ENCODE peak calls at places on chromosome 3, in nine cellular contexts. O, C, Y, V, L, J, E, I and M are unnamed samples.

GRCh38 chr3:134359121-134360010 is 14.9 kb downstream of the AMOTL2 start:
- DNase-seq in O (peak), C (no peak), Y (no peak), V (no peak), L (no peak), J (no peak), E (no peak), I (no peak), M (no peak)

GRCh38 chr3:74351213-74351612 is 263.2 kb downstream of the CNTN3 start:
- DNase-seq in O (no peak), C (no peak), Y (no peak), V (no peak), L (no peak), J (no peak), E (no peak), I (no peak), M (no peak)

GRCh38 chr3:112752092-112752512 is 94.6 kb downstream of the CD200R1L start:
- DNase-seq in O (no peak), C (no peak), Y (no peak), V (no peak), L (no peak), J (no peak), E (no peak), I (peak), M (no peak)

GRCh38 chr3:31495971-31496370 is 36.8 kb upstream of the STT3B start:
- DNase-seq in O (no peak), C (no peak), Y (no peak), V (no peak), L (peak), J (no peak), E (no peak), I (peak), M (no peak)

GRCh38 chr3:52606373-52607085 is 70.1 kb downstream of the UQCC5 start:
- DNase-seq in O (no peak), C (no peak), Y (peak), V (peak), L (peak), J (peak), E (no peak), I (peak), M (no peak)

GRCh38 chr3:186807231-186807630 is 949 bp upstream of the RFC4 start:
- DNase-seq in O (no peak), C (no peak), Y (no peak), V (no peak), L (no peak), J (no peak), E (no peak), I (no peak), M (no peak)

GRCh38 chr3:55454611-55455010 is 32.5 kb downstream of the WNT5A start:
- DNase-seq in O (no peak), C (no peak), Y (no peak), V (no peak), L (no peak), J (no peak), E (no peak), I (no peak), M (no peak)

GRCh38 chr3:131223373-131224289 is 157.9 kb upstream of the NUDT16 start:
- DNase-seq in O (no peak), C (no peak), Y (no peak), V (no peak), L (no peak), J (no peak), E (no peak), I (no peak), M (no peak)

GRCh38 chr3:13539671-13540070 is 9.3 kb upstream of the FBLN2 start:
- DNase-seq in O (no peak), C (no peak), Y (no peak), V (no peak), L (no peak), J (no peak), E (no peak), I (no peak), M (no peak)

GRCh38 chr3:124694486-124694885 is 35.8 kb upstream of the UMPS start:
- DNase-seq in O (no peak), C (no peak), Y (no peak), V (no peak), L (peak), J (no peak), E (no peak), I (no peak), M (no peak)

GRCh38 chr3:28841436-28841835 is 439.4 kb upstream of the RBMS3 start:
- DNase-seq in O (no peak), C (no peak), Y (no peak), V (no peak), L (no peak), J (no peak), E (no peak), I (no peak), M (no peak)

GRCh38 chr3:28850186-28850585 is 430.7 kb upstream of the RBMS3 start:
- DNase-seq in O (no peak), C (no peak), Y (no peak), V (no peak), L (no peak), J (no peak), E (no peak), I (no peak), M (no peak)

GRCh38 chr3:28844688-28845324 is 436.1 kb upstream of the RBMS3 start:
- DNase-seq in O (no peak), C (no peak), Y (no peak), V (no peak), L (no peak), J (no peak), E (no peak), I (no peak), M (no peak)

GRCh38 chr3:28846948-28847527 is 433.8 kb upstream of the RBMS3 start:
- DNase-seq in O (no peak), C (no peak), Y (no peak), V (no peak), L (no peak), J (no peak), E (no peak), I (no peak), M (no peak)
- H3K4me3 ChIP-seq in O (no peak), C (no peak), Y (no peak), V (no peak), L (no peak), J (no peak), E (no peak), I (no peak), M (no peak)

DNA sequence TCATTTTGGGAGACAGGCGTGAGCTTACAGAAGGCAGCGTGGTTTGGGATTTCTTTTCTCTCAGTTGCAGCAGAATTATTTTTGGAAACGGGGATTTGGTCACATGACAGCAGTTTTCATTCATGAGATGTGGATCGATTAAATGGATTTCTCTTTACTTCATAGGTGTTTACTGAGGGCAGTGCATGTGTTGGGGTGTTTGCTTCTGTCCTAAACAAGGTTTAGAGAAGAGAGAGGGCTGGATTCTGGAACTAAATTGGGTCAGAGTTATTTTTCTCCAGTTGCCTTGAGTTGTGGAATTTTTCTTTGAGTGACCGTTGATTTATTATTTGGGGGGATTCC is 18.6 kb upstream of the TRAK1 start:
- DNase-seq in O (no peak), C (no peak), Y (no peak), V (no peak), L (no peak), J (no peak), E (no peak), I (no peak), M (no peak)
- H3K4me3 ChIP-seq in O (peak), C (peak), Y (no peak), V (no peak), L (no peak), J (peak), E (no peak), I (peak), M (no peak)

DNA sequence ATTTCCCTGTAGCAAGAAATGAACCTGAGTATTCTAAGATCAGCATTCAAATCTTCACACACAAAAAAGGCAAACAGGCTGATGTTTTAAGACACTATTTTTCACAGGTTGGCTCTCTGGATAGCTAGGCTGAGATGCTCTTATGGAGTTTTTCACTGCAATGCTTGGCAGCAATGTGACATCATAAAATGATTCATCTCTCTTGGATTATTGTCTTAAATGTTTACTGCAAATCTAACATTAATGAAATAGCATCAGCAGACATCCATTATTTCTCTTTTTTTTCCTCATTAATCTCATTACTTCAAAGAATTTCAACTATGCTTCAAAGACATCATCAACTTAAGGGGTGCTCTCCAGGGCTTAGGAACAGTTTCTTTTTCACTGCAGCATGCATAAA is 23.6 kb upstream of the SSUH2 start:
- DNase-seq in O (no peak), C (no peak), Y (no peak), V (no peak), L (peak), J (no peak), E (no peak), I (no peak), M (no peak)
- H3K4me3 ChIP-seq in O (no peak), C (no peak), Y (no peak), V (no peak), L (no peak), J (no peak), E (no peak), I (no peak), M (no peak)

GRCh38 chr3:33940149-33940548 is 141.7 kb downstream of the PDCD6IP start:
- DNase-seq in O (no peak), C (no peak), Y (no peak), V (no peak), L (peak), J (no peak), E (no peak), I (peak), M (no peak)
- H3K4me3 ChIP-seq in O (no peak), C (no peak), Y (no peak), V (no peak), L (no peak), J (no peak), E (no peak), I (no peak), M (no peak)